ENCODE peak calls at places on chromosomes 5 and 9, in nine cellular contexts. P, B, T, E, L, K, U, M and D are unnamed samples.

GRCh38 chr5:116970318-116970717 is 395.7 kb upstream of the SEMA6A start:
- DNase-seq in P (no peak), B (no peak), T (no peak), E (no peak), L (no peak), K (no peak), U (no peak), M (no peak), D (peak; percentile 80)

GRCh38 chr9:87020169-87020935 is 73.0 kb upstream of the GAS1 start:
- DNase-seq in P (no peak), B (no peak), T (no peak), E (no peak), L (no peak), K (no peak), U (no peak), M (no peak), D (no peak)

GRCh38 chr5:51669095-51669494 is 285.8 kb downstream of the ISL1 start:
- DNase-seq in P (no peak), B (no peak), T (no peak), E (no peak), L (no peak), K (no peak), U (no peak), M (no peak), D (no peak)

GRCh38 chr9:2351324-2351723 is 270.3 kb upstream of the VLDLR start:
- DNase-seq in P (no peak), B (no peak), T (no peak), E (no peak), L (no peak), K (no peak), U (no peak), M (no peak), D (no peak)

GRCh38 chr5:99865159-99865558 is 670.0 kb upstream of the FAM174A start:
- DNase-seq in P (no peak), B (no peak), T (no peak), E (no peak), L (no peak), K (no peak), U (no peak), M (no peak), D (no peak)

GRCh38 chr5:169190860-169191259 is 110.1 kb downstream of the SLIT3 start:
- DNase-seq in P (no peak), B (no peak), T (no peak), E (no peak), L (no peak), K (no peak), U (no peak), M (no peak), D (peak; percentile 73)

GRCh38 chr5:31663519-31663918 is 24.6 kb downstream of the PDZD2 start:
- DNase-seq in P (peak; percentile 79), B (no peak), T (no peak), E (peak; percentile 30), L (no peak), K (peak; percentile 93), U (no peak), M (no peak), D (peak; percentile 13)

GRCh38 chr5:172913117-172913850 is 45.9 kb upstream of the RPL26L1 start:
- DNase-seq in P (no peak), B (no peak), T (no peak), E (no peak), L (no peak), K (no peak), U (no peak), M (no peak), D (no peak)

GRCh38 chr5:53679261-53679660 is 118.8 kb downstream of the NDUFS4 start:
- DNase-seq in P (no peak), B (no peak), T (peak; percentile 4), E (no peak), L (no peak), K (peak; percentile 26), U (no peak), M (no peak), D (no peak)

GRCh38 chr9:104971521-104971920 is 43.6 kb upstream of the ABCA1 start:
- DNase-seq in P (no peak), B (no peak), T (no peak), E (no peak), L (no peak), K (peak; percentile 30), U (no peak), M (no peak), D (no peak)

GRCh38 chr9:113516840-113517577 is 53.5 kb downstream of the RGS3 start:
- DNase-seq in P (no peak), B (no peak), T (no peak), E (no peak), L (no peak), K (peak; percentile 41), U (peak; percentile 55), M (no peak), D (no peak)

GRCh38 chr5:53219610-53220009 is 110.1 kb upstream of the MOCS2 start:
- DNase-seq in P (no peak), B (no peak), T (no peak), E (no peak), L (no peak), K (no peak), U (no peak), M (no peak), D (no peak)

GRCh38 chr5:176646707-176647029 is 616 bp upstream of the TSPAN17 start:
- DNase-seq in P (no peak), B (no peak), T (no peak), E (no peak), L (no peak), K (no peak), U (no peak), M (no peak), D (no peak)

GRCh38 chr9:10858817-10859216 is 246.0 kb upstream of the PTPRD start:
- DNase-seq in P (no peak), B (no peak), T (no peak), E (no peak), L (no peak), K (no peak), U (no peak), M (no peak), D (no peak)

GRCh38 chr9:10855847-10856246 is 243.0 kb upstream of the PTPRD start:
- DNase-seq in P (no peak), B (no peak), T (no peak), E (peak; percentile 14), L (no peak), K (no peak), U (no peak), M (no peak), D (peak; percentile 26)
- TF ChIP-seq CTCF in P (no peak), B (no peak), T (no peak), E (peak; percentile 56), L (no peak), K (no peak), U (no peak), M (peak; percentile 29), D (peak; percentile 58)

GRCh38 chr5:95907740-95908706 is 53.6 kb downstream of the ELL2 start:
- DNase-seq in P (no peak), B (no peak), T (no peak), E (no peak), L (no peak), K (no peak), U (no peak), M (no peak), D (no peak)

GRCh38 chr5:95910521-95910920 is 51.1 kb downstream of the ELL2 start:
- DNase-seq in P (no peak), B (no peak), T (no peak), E (no peak), L (no peak), K (no peak), U (no peak), M (no peak), D (no peak)

GRCh38 chr5:95908799-95909198 is 52.9 kb downstream of the ELL2 start:
- DNase-seq in P (no peak), B (no peak), T (no peak), E (peak; percentile 61), L (no peak), K (no peak), U (no peak), M (no peak), D (no peak)

GRCh38 chr5:95904827-95905226 is 56.8 kb downstream of the ELL2 start:
- DNase-seq in P (no peak), B (no peak), T (no peak), E (no peak), L (no peak), K (no peak), U (no peak), M (no peak), D (no peak)

DNA sequence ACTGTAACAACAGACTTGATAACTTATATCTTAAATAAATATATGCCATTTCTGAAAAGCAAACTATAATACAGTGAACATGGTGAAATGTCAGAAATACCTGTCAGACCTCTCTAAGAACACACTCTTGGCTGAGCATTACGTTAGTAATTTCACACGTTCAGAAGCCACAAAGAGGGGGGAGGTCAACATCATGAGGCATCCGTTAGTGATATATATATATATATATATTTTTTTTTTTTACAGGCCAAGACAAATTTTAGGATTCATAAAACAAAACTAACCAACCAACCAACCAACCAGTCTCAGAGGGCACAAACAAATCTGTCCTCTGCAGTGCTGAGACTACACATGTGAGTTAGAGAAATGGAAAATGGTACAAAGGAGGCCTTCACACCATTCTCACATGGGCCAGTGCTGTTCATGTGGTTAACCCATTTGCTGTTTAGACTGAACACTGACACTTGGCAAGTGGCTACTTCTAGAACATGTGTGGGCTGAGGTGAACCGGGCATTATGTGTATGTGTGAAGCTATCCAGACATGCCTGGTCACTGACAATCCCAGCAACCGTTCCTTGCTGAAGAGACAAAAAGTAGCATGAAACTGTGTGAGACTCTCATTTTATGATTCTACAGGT is 54.5 kb downstream of the ELL2 start:
- DNase-seq in P (no peak), B (no peak), T (no peak), E (no peak), L (no peak), K (no peak), U (no peak), M (no peak), D (no peak)
- TF ChIP-seq CTCF in P (no peak), B (no peak), T (no peak), E (no peak), L (no peak), K (no peak), U (no peak), M (no peak), D (no peak)

DNA sequence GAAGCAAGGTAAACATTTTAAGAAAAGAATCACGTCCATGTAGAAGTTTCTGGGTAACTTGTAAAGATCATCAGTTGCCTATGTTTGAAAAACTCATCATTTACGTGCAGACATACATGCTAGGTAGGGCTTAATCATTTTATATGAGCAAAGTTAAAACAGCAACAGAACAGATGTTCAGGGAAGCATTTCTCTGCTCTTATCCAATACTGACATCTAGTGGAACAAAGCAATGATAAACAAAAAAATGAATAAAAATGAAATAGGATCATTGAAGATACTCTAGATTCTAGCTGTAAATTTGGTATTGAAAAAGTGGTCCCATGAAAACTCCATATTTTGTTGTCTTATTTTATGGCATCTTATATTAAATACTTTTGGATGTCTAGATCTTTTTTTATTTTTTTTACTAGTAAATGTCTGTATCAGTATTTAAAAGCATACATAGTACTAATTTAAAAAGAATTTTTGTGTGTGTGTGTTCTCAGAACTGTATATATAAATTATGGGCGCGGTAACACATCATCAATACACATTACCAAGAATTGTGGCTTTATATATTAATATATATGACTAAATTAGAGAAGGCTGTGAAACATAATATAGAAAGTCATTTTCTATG is 1050.2 kb downstream of the CDH12 start:
- DNase-seq in P (no peak), B (no peak), T (no peak), E (peak; percentile 79), L (no peak), K (peak; percentile 29), U (no peak), M (no peak), D (peak; percentile 45)
- TF ChIP-seq CTCF in P (no peak), B (peak; percentile 9), T (peak; percentile 25), E (peak; percentile 95), L (peak; percentile 45), K (peak; percentile 44), U (no peak), M (no peak), D (peak; percentile 74)

GRCh38 chr5:147188200-147189108 is 46.4 kb upstream of the STK32A start:
- DNase-seq in P (no peak), B (no peak), T (no peak), E (peak; percentile 75), L (no peak), K (peak; percentile 59), U (no peak), M (peak; percentile 37), D (peak; percentile 82)
- TF ChIP-seq CTCF in P (peak; percentile 65), B (peak; percentile 79), T (peak; percentile 57), E (peak; percentile 79), L (peak; percentile 83), K (peak; percentile 78), U (peak; percentile 63), M (peak; percentile 87), D (peak; percentile 91)